ENCODE peak calls at places on chromosome 20, in ten cellular contexts. One of them, this sample, is unnamed.

GRCh38 chr20:32189691-32190607 is 17.6 kb downstream of the PLAGL2 start:
- DNase-seq in A549: no peak
- DNase-seq in gastrocnemius medialis: no peak
- DNase-seq in transverse colon: peak; percentile 37
- DNase-seq in foreskin fibroblast: peak; percentile 20
- DNase-seq in body of pancreas: peak; percentile 55
- DNase-seq in fibroblast of pulmonary artery: no peak
- DNase-seq in left lung: peak; percentile 87
- DNase-seq in HepG2: no peak
- DNase-seq in HFF-Myc: no peak
- DNase-seq in this sample: no peak

GRCh38 chr20:59403261-59403961 is 103.0 kb downstream of the EDN3 start:
- DNase-seq in A549: peak; percentile 29
- DNase-seq in gastrocnemius medialis: no peak
- DNase-seq in transverse colon: peak; percentile 62
- DNase-seq in foreskin fibroblast: peak; percentile 1
- DNase-seq in body of pancreas: peak; percentile 70
- DNase-seq in fibroblast of pulmonary artery: peak; percentile 2
- DNase-seq in left lung: no peak
- DNase-seq in HepG2: no peak
- DNase-seq in HFF-Myc: no peak
- DNase-seq in this sample: peak; percentile 26

GRCh38 chr20:50415031-50415515 is 95.1 kb upstream of the PTPN1 start:
- DNase-seq in A549: no peak
- DNase-seq in gastrocnemius medialis: peak; percentile 57
- DNase-seq in transverse colon: no peak
- DNase-seq in foreskin fibroblast: no peak
- DNase-seq in body of pancreas: no peak
- DNase-seq in fibroblast of pulmonary artery: no peak
- DNase-seq in left lung: no peak
- DNase-seq in HepG2: no peak
- DNase-seq in HFF-Myc: no peak
- DNase-seq in this sample: no peak

GRCh38 chr20:38934530-38934929 is 8.3 kb downstream of the FAM83D start:
- DNase-seq in A549: no peak
- DNase-seq in gastrocnemius medialis: no peak
- DNase-seq in transverse colon: no peak
- DNase-seq in foreskin fibroblast: no peak
- DNase-seq in body of pancreas: no peak
- DNase-seq in fibroblast of pulmonary artery: peak; percentile 16
- DNase-seq in left lung: no peak
- DNase-seq in HepG2: no peak
- DNase-seq in HFF-Myc: no peak
- DNase-seq in this sample: no peak

GRCh38 chr20:5061209-5061608 is 58.5 kb downstream of the PCNA start:
- DNase-seq in A549: peak; percentile 87
- DNase-seq in gastrocnemius medialis: no peak
- DNase-seq in transverse colon: no peak
- DNase-seq in foreskin fibroblast: peak; percentile 3
- DNase-seq in body of pancreas: no peak
- DNase-seq in fibroblast of pulmonary artery: no peak
- DNase-seq in left lung: no peak
- DNase-seq in HepG2: peak; percentile 65
- DNase-seq in HFF-Myc: no peak
- DNase-seq in this sample: peak; percentile 91

GRCh38 chr20:49482621-49483017 is at the start of gene KCNB1:
- DNase-seq in A549: peak; percentile 31
- DNase-seq in gastrocnemius medialis: peak; percentile 26
- DNase-seq in transverse colon: peak; percentile 61
- DNase-seq in foreskin fibroblast: peak; percentile 14
- DNase-seq in body of pancreas: peak; percentile 58
- DNase-seq in fibroblast of pulmonary artery: peak; percentile 45
- DNase-seq in left lung: peak; percentile 76
- DNase-seq in HepG2: peak; percentile 59
- DNase-seq in HFF-Myc: no peak
- DNase-seq in this sample: peak; percentile 24

GRCh38 chr20:20216941-20217340 is 151.0 kb upstream of the INSM1 start:
- DNase-seq in A549: no peak
- DNase-seq in gastrocnemius medialis: no peak
- DNase-seq in transverse colon: no peak
- DNase-seq in foreskin fibroblast: no peak
- DNase-seq in body of pancreas: no peak
- DNase-seq in fibroblast of pulmonary artery: no peak
- DNase-seq in left lung: no peak
- DNase-seq in HepG2: no peak
- DNase-seq in HFF-Myc: no peak
- DNase-seq in this sample: no peak

GRCh38 chr20:19692100-19692499 is 66.0 kb upstream of the RIN2 start:
- DNase-seq in A549: peak; percentile 19
- DNase-seq in gastrocnemius medialis: no peak
- DNase-seq in transverse colon: no peak
- DNase-seq in foreskin fibroblast: no peak
- DNase-seq in body of pancreas: no peak
- DNase-seq in fibroblast of pulmonary artery: peak; percentile 43
- DNase-seq in left lung: no peak
- DNase-seq in HepG2: no peak
- DNase-seq in HFF-Myc: no peak
- DNase-seq in this sample: peak; percentile 62

GRCh38 chr20:24942679-24943078 is 6.4 kb upstream of the CST7 start:
- DNase-seq in A549: no peak
- DNase-seq in gastrocnemius medialis: no peak
- DNase-seq in transverse colon: no peak
- DNase-seq in foreskin fibroblast: no peak
- DNase-seq in body of pancreas: no peak
- DNase-seq in fibroblast of pulmonary artery: no peak
- DNase-seq in left lung: no peak
- DNase-seq in HepG2: no peak
- DNase-seq in HFF-Myc: no peak
- DNase-seq in this sample: no peak

GRCh38 chr20:59151391-59151790 is 12.2 kb upstream of the ZNF831 start:
- DNase-seq in A549: no peak
- DNase-seq in gastrocnemius medialis: no peak
- DNase-seq in transverse colon: no peak
- DNase-seq in foreskin fibroblast: no peak
- DNase-seq in body of pancreas: no peak
- DNase-seq in fibroblast of pulmonary artery: no peak
- DNase-seq in left lung: no peak
- DNase-seq in HepG2: no peak
- DNase-seq in HFF-Myc: no peak
- DNase-seq in this sample: peak; percentile 17

GRCh38 chr20:3797592-3798404 is 1.7 kb downstream of the CDC25B start:
- DNase-seq in A549: no peak
- DNase-seq in gastrocnemius medialis: no peak
- DNase-seq in transverse colon: peak; percentile 65
- DNase-seq in foreskin fibroblast: no peak
- DNase-seq in body of pancreas: no peak
- DNase-seq in fibroblast of pulmonary artery: no peak
- DNase-seq in left lung: no peak
- DNase-seq in HepG2: peak; percentile 85
- DNase-seq in HFF-Myc: no peak
- DNase-seq in this sample: peak; percentile 85

GRCh38 chr20:9015984-9016324 is 52.9 kb upstream of the PLCB4 start:
- DNase-seq in A549: peak; percentile 72
- DNase-seq in gastrocnemius medialis: no peak
- DNase-seq in transverse colon: no peak
- DNase-seq in foreskin fibroblast: peak; percentile 48
- DNase-seq in body of pancreas: no peak
- DNase-seq in fibroblast of pulmonary artery: peak; percentile 28
- DNase-seq in left lung: no peak
- DNase-seq in HepG2: no peak
- DNase-seq in HFF-Myc: no peak
- DNase-seq in this sample: peak; percentile 49

GRCh38 chr20:64265201-64265600 is 9.7 kb downstream of the PCMTD2 start:
- DNase-seq in A549: no peak
- DNase-seq in gastrocnemius medialis: no peak
- DNase-seq in transverse colon: no peak
- DNase-seq in foreskin fibroblast: no peak
- DNase-seq in body of pancreas: no peak
- DNase-seq in fibroblast of pulmonary artery: peak; percentile 3
- DNase-seq in left lung: no peak
- DNase-seq in HepG2: no peak
- DNase-seq in HFF-Myc: no peak
- DNase-seq in this sample: no peak

GRCh38 chr20:53829086-53829703 is 235.6 kb upstream of the ZNF217 start:
- DNase-seq in A549: peak; percentile 91
- DNase-seq in gastrocnemius medialis: peak; percentile 29
- DNase-seq in transverse colon: no peak
- DNase-seq in foreskin fibroblast: peak; percentile 93
- DNase-seq in body of pancreas: peak; percentile 9
- DNase-seq in fibroblast of pulmonary artery: peak; percentile 97
- DNase-seq in left lung: no peak
- DNase-seq in HepG2: no peak
- DNase-seq in HFF-Myc: peak; percentile 85
- DNase-seq in this sample: peak; percentile 94
- TF ChIP-seq CTCF in A549: no peak
- TF ChIP-seq CTCF in gastrocnemius medialis: no peak
- TF ChIP-seq CTCF in transverse colon: no peak
- TF ChIP-seq CTCF in foreskin fibroblast: no peak
- TF ChIP-seq CTCF in body of pancreas: no peak
- TF ChIP-seq CTCF in fibroblast of pulmonary artery: no peak
- TF ChIP-seq CTCF in left lung: no peak
- TF ChIP-seq CTCF in HepG2: no peak
- TF ChIP-seq CTCF in HFF-Myc: no peak
- TF ChIP-seq CTCF in this sample: no peak

DNA sequence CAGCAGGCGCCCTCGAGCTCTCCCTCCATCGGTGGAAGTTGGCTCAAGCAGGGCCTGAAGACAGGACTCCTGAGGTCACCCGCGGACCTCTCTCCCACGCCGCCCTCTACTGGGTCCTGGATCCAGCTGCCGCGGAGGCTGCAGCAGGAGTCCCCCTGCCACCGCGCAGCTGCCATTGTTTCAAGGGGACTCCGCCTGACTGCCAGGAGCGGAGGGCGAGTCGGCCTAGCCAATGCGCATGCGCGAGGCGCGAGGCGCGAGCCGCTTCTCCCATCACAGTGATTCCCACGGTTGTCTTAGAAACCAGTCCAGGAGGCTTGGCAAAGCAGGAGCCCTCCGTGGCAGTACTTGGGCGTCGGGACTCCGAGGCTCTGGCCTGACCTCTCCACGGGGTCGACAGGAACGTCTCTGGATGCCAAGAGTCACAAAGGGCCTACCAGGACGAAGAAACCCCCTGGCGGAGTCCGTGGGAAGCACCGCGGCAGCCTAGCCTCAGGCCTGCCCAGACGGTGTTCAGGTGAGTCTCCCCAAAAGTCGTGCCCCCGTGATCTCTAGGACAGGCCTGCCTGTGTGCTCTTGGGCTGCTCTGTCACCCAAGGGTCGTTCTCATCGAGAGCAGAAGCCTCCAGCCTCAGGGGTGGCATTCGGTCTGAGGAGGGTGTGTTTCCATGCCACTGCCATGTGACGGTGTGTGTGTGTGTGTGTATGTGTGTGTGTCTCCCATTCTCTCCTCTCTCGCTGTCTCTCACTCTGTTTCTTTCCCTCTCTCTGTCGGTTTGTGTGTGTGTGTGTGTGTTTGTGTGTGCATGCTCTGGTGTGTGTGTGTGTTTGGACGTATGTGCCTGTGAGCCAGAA is 290.6 kb upstream of the ZNF337 start:
- DNase-seq in A549: peak; percentile 69
- DNase-seq in gastrocnemius medialis: no peak
- DNase-seq in transverse colon: peak; percentile 27
- DNase-seq in foreskin fibroblast: no peak
- DNase-seq in body of pancreas: peak; percentile 60
- DNase-seq in fibroblast of pulmonary artery: peak; percentile 47
- DNase-seq in left lung: peak; percentile 83
- DNase-seq in HepG2: no peak
- DNase-seq in HFF-Myc: no peak
- DNase-seq in this sample: no peak
- TF ChIP-seq CTCF in A549: peak; percentile 38
- TF ChIP-seq CTCF in gastrocnemius medialis: no peak
- TF ChIP-seq CTCF in transverse colon: peak; percentile 14
- TF ChIP-seq CTCF in foreskin fibroblast: peak; percentile 27
- TF ChIP-seq CTCF in body of pancreas: peak; percentile 25
- TF ChIP-seq CTCF in fibroblast of pulmonary artery: peak; percentile 50
- TF ChIP-seq CTCF in left lung: peak; percentile 27
- TF ChIP-seq CTCF in HepG2: peak; percentile 25
- TF ChIP-seq CTCF in HFF-Myc: peak; percentile 2
- TF ChIP-seq CTCF in this sample: no peak

DNA sequence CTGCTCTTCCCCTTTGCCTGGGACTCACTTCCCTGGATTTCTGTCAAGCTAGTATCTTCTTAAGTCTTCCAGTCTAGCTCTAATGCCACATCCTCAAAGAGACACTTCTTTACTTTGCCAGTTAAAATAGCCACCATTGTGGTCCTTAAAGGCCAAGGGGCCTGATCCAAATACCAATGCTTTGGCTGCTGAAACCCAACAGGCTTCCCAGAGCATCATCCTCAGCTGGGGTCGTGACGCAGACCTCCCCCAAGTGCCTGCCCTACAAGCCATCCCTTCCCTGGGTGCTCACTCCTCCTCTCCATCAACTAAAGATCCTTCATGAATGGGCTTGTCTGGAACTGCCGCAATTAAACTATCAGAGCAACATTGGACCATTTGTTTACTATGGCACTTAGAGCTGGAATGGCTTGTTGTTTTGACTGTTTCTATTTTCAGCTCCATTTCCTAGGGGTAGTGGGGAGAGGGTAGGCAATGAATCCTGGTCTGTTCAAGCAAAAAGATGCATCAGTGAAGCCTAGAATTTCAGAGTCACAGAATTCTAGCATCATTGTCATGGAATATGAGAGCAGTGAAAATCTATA is 79.6 kb upstream of the SIRPA start:
- DNase-seq in A549: no peak
- DNase-seq in gastrocnemius medialis: no peak
- DNase-seq in transverse colon: no peak
- DNase-seq in foreskin fibroblast: no peak
- DNase-seq in body of pancreas: no peak
- DNase-seq in fibroblast of pulmonary artery: no peak
- DNase-seq in left lung: no peak
- DNase-seq in HepG2: no peak
- DNase-seq in HFF-Myc: no peak
- DNase-seq in this sample: no peak
- TF ChIP-seq CTCF in A549: no peak
- TF ChIP-seq CTCF in gastrocnemius medialis: no peak
- TF ChIP-seq CTCF in transverse colon: no peak
- TF ChIP-seq CTCF in foreskin fibroblast: no peak
- TF ChIP-seq CTCF in body of pancreas: no peak
- TF ChIP-seq CTCF in fibroblast of pulmonary artery: no peak
- TF ChIP-seq CTCF in left lung: no peak
- TF ChIP-seq CTCF in HepG2: no peak
- TF ChIP-seq CTCF in HFF-Myc: no peak
- TF ChIP-seq CTCF in this sample: no peak

DNA sequence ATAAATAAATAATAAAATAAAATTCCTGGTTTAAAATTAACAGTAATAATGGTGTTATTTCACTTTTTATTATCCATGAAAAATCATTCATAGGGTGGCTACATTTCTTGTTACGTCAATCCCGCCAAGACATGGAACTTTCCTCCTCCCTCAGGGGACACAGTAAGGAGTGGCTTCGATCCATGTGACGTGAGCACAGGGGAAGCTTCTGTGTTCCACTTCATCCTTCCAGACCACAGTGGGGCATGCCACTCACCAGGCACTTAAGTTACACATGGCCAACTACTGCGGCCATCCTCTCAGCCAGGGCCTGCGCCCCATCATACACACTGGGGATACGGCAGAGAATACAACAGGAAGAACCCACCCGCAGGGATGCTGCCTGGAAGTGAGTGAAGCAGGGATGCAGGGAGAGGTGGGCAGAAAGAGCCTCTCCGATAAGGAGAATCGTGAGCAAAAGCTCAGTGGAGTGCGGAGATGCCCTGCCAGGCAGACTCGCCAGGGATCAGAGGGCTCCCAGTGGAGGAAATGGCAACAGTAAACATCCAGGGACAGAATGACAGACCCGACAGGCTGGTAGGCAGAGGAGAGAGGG is 75.3 kb downstream of the ATP9A start:
- DNase-seq in A549: no peak
- DNase-seq in gastrocnemius medialis: no peak
- DNase-seq in transverse colon: no peak
- DNase-seq in foreskin fibroblast: no peak
- DNase-seq in body of pancreas: no peak
- DNase-seq in fibroblast of pulmonary artery: no peak
- DNase-seq in left lung: no peak
- DNase-seq in HepG2: no peak
- DNase-seq in HFF-Myc: no peak
- DNase-seq in this sample: no peak
- TF ChIP-seq CTCF in A549: no peak
- TF ChIP-seq CTCF in gastrocnemius medialis: no peak
- TF ChIP-seq CTCF in transverse colon: no peak
- TF ChIP-seq CTCF in foreskin fibroblast: no peak
- TF ChIP-seq CTCF in body of pancreas: no peak
- TF ChIP-seq CTCF in fibroblast of pulmonary artery: no peak
- TF ChIP-seq CTCF in left lung: no peak
- TF ChIP-seq CTCF in HepG2: no peak
- TF ChIP-seq CTCF in HFF-Myc: no peak
- TF ChIP-seq CTCF in this sample: no peak

This sample was measured in MCF 10A.